ENCODE peak calls at places on chromosomes 2 and 18, in seven cellular contexts. B is putamen; U is CD4-positive, CD25-positive, alpha-beta regulatory T cell; X is cardiac muscle cell; W is sciatic nerve; T is cardiac fibroblast; J is right lobe of liver. F is an unnamed sample.
A peak's percentile ranks its signal among the peaks of the same experiment; 100 is the strongest.

GRCh38 chr2:30679416-30680088 is 127.7 kb downstream of the CAPN13 start:
- DNase-seq in T (peak; percentile 45), W (no peak), X (no peak), B (peak; percentile 83), J (no peak), U (no peak), F (peak; percentile 43)

GRCh38 chr2:115739574-115739973 is 1297.1 kb downstream of the DPP10 start:
- DNase-seq in U (no peak), B (no peak), W (no peak), T (no peak), X (no peak), J (no peak), F (no peak)

GRCh38 chr18:74310411-74310810 is 5.2 kb upstream of the C18orf63 start:
- DNase-seq in U (no peak), J (no peak), X (no peak), B (no peak), T (peak; percentile 60), W (no peak), F (no peak)

GRCh38 chr2:110674620-110675555 is 3.0 kb downstream of the BUB1 start:
- DNase-seq in T (peak; percentile 72), X (peak; percentile 76), B (no peak), J (no peak), W (no peak), U (no peak), F (no peak)

GRCh38 chr2:217095511-217096205 is 235.8 kb upstream of the TNP1 start:
- DNase-seq in U (no peak), J (no peak), W (no peak), T (no peak), X (no peak), B (peak; percentile 67), F (no peak)

GRCh38 chr2:212548459-212548815 is 9.8 kb upstream of the ERBB4 start:
- DNase-seq in B (no peak), X (peak; percentile 68), W (no peak), T (peak; percentile 57), J (no peak), U (no peak), F (peak; percentile 67)

GRCh38 chr2:33317369-33318015 is 159.0 kb upstream of the RASGRP3 start:
- DNase-seq in X (peak; percentile 68), W (no peak), J (no peak), U (no peak), B (no peak), T (no peak), F (no peak)

GRCh38 chr2:28633739-28634138 is 117.9 kb upstream of the PPP1CB start:
- DNase-seq in T (peak; percentile 82), J (no peak), W (no peak), U (no peak), B (no peak), X (no peak), F (no peak)

GRCh38 chr2:229090231-229090630 is 180.9 kb downstream of the PID1 start:
- DNase-seq in X (no peak), W (no peak), J (peak; percentile 60), U (no peak), T (no peak), B (no peak), F (no peak)